ENCODE peak calls at places on chromosomes 2 and 18, in seven cellular contexts. P is A549, J is NB4, K is HepG2, S is K562, B is SK-N-SH, G is WTC11. M is an unnamed sample.

GRCh38 chr2:20326163-20326780 is 24.4 kb downstream of the PUM2 start:
- DNase-seq in P (peak), J (peak), K (peak), S (peak), B (peak), G (peak), M (peak)

GRCh38 chr2:101736861-101737291 is 39.4 kb downstream of the MAP4K4 start:
- DNase-seq in P (peak), J (peak), K (no peak), S (no peak), B (no peak), G (no peak), M (peak)

GRCh38 chr2:96402591-96402990 is 67.0 kb downstream of the NCAPH start:
- DNase-seq in P (no peak), J (no peak), K (no peak), S (no peak), B (no peak), G (no peak), M (no peak)

GRCh38 chr2:177429688-177430325 is 37.2 kb downstream of the AGPS start:
- DNase-seq in P (no peak), J (no peak), K (no peak), S (no peak), B (no peak), G (no peak), M (no peak)

GRCh38 chr2:9769171-9770005 is 73.9 kb upstream of the TAF1B start:
- DNase-seq in P (no peak), J (no peak), K (no peak), S (peak), B (peak), G (peak), M (no peak)

GRCh38 chr2:9629222-9630000 is 1.4 kb downstream of the YWHAQ start:
- DNase-seq in P (no peak), J (no peak), K (no peak), S (peak), B (no peak), G (no peak), M (peak)

GRCh38 chr2:45154144-45154543 is 144.9 kb upstream of the SIX2 start:
- DNase-seq in P (no peak), J (no peak), K (no peak), S (no peak), B (no peak), G (no peak), M (no peak)

GRCh38 chr2:2320486-2321249 is 10.4 kb downstream of the MYT1L start:
- DNase-seq in P (no peak), J (no peak), K (no peak), S (no peak), B (peak), G (no peak), M (no peak)

GRCh38 chr18:3773303-3773702 is 323.3 kb downstream of the TGIF1 start:
- DNase-seq in P (no peak), J (no peak), K (no peak), S (no peak), B (no peak), G (no peak), M (no peak)

GRCh38 chr2:105455488-105455991 is 56.7 kb upstream of the FHL2 start:
- DNase-seq in P (peak), J (peak), K (peak), S (peak), B (peak), G (no peak), M (peak)

GRCh38 chr2:150513647-150514046 is 26.2 kb upstream of the RND3 start:
- DNase-seq in P (no peak), J (no peak), K (no peak), S (no peak), B (no peak), G (no peak), M (no peak)

GRCh38 chr2:52327641-52328040 is 1295.7 kb upstream of the NRXN1 start:
- DNase-seq in P (no peak), J (no peak), K (no peak), S (no peak), B (no peak), G (no peak), M (no peak)

GRCh38 chr2:3377279-3377611 is 373 bp downstream of the EIPR1 start:
- DNase-seq in P (peak), J (peak), K (peak), S (peak), B (peak), G (no peak), M (no peak)
- TF ChIP-seq MAX in P (no peak), J (no peak), K (no peak), S (no peak), B (no peak), G (no peak), M (no peak)

GRCh38 chr18:59537581-59537980 is 159.6 kb downstream of the CCBE1 start:
- DNase-seq in P (no peak), J (no peak), K (no peak), S (no peak), B (no peak), G (no peak), M (no peak)
- TF ChIP-seq MAX in P (no peak), J (no peak), K (no peak), S (no peak), B (no peak), G (no peak), M (no peak)

GRCh38 chr18:78784861-78785260 is 194.8 kb upstream of the SALL3 start:
- DNase-seq in P (no peak), J (no peak), K (no peak), S (no peak), B (no peak), G (no peak), M (no peak)
- TF ChIP-seq MAX in P (no peak), J (no peak), K (no peak), S (no peak), B (no peak), G (no peak), M (no peak)

GRCh38 chr2:14234911-14235310 is 397.6 kb upstream of the LRATD1 start:
- DNase-seq in P (no peak), J (no peak), K (no peak), S (no peak), B (no peak), G (no peak), M (no peak)

GRCh38 chr2:14237902-14238301 is 394.6 kb upstream of the LRATD1 start:
- DNase-seq in P (no peak), J (no peak), K (no peak), S (no peak), B (no peak), G (no peak), M (no peak)

GRCh38 chr2:14235667-14236066 is 396.9 kb upstream of the LRATD1 start:
- DNase-seq in P (no peak), J (peak), K (no peak), S (no peak), B (no peak), G (no peak), M (no peak)

GRCh38 chr2:14231499-14231898 is 401.0 kb upstream of the LRATD1 start:
- DNase-seq in P (no peak), J (no peak), K (no peak), S (no peak), B (no peak), G (no peak), M (no peak)

DNA sequence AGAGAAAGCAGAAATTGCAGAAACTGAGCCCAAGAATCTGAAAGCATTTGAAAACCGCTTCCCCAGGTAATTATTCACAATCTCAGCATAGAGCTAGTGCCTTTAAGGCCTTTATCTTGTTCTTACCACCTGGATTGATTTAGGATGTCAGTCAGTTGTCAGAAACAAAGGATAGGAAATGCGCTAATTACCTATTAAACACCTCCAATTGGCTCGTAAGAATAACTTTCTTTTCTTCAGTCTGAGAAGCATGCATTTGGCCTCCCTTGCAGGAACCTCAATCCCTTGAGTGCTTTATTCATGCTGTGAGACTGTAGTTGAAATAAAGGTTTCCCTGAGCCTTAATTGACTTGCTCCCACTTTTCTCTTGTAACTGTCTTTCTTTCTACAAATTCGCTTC is 400.3 kb upstream of the LRATD1 start:
- DNase-seq in P (no peak), J (no peak), K (no peak), S (no peak), B (no peak), G (no peak), M (no peak)
- TF ChIP-seq MAX in P (no peak), J (no peak), K (no peak), S (no peak), B (no peak), G (no peak), M (no peak)

DNA sequence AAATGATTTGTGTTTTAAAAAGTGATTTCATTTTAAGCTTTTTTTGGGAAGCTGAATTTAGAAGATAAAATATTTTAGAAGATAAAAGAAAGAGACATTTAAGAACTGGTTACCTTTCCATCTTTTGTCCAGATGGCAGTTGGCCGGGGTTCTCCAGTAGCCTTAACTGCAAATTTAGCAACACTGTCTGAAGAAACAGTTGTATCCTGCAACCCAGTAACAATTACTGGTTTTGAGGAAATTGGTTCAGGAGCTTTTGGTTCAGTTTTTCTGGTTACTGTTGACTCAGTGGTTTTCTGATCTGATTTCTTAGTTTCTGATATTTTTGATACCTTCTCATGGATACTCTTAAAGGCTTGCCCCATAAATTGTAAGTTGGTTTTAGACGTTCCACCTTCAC is 49.9 kb downstream of the PLEKHA3 start:
- DNase-seq in P (no peak), J (peak), K (no peak), S (no peak), B (no peak), G (no peak), M (no peak)
- TF ChIP-seq MAX in P (no peak), J (no peak), K (no peak), S (no peak), B (no peak), G (no peak), M (no peak)

GRCh38 chr2:164937864-164938401 is 17.4 kb downstream of the SLC38A11 start:
- DNase-seq in P (no peak), J (no peak), K (peak), S (no peak), B (no peak), G (no peak), M (no peak)
- TF ChIP-seq MAX in P (no peak), J (no peak), K (no peak), S (no peak), B (no peak), G (no peak), M (no peak)

M was measured in endothelial cell of umbilical vein.